ENCODE peak calls at places on chromosomes 2 and 18, in nine cellular contexts. X is prostate gland, U is A549, F is body of pancreas, K is sigmoid colon, T is endothelial cell of umbilical vein, W is stomach, C is NB4, Z is GM12892. E is an unnamed sample.

GRCh38 chr2:12589802-12590320 is 126.9 kb upstream of the TRIB2 start:
- DNase-seq in X (no peak), U (no peak), F (no peak), K (no peak), T (no peak), W (no peak), C (no peak), Z (no peak), E (no peak)

GRCh38 chr2:237943395-237944094 is 23.3 kb upstream of the UBE2F start:
- DNase-seq in X (no peak), U (no peak), F (peak), K (no peak), T (no peak), W (no peak), C (no peak), Z (no peak), E (no peak)

GRCh38 chr2:174510583-174511189 is 23.9 kb upstream of the GPR155 start:
- DNase-seq in X (no peak), U (no peak), F (no peak), K (no peak), T (no peak), W (no peak), C (peak), Z (no peak), E (no peak)

GRCh38 chr2:110675679-110676078 is 2.2 kb downstream of the BUB1 start:
- DNase-seq in X (no peak), U (no peak), F (no peak), K (no peak), T (no peak), W (no peak), C (no peak), Z (no peak), E (no peak)

GRCh38 chr18:47251289-47252120 is at the start of gene SKOR2:
- DNase-seq in X (no peak), U (no peak), F (no peak), K (no peak), T (no peak), W (no peak), C (no peak), Z (no peak), E (no peak)

GRCh38 chr2:182594286-182594685 is 121.8 kb upstream of the DNAJC10 start:
- DNase-seq in X (no peak), U (no peak), F (no peak), K (no peak), T (no peak), W (no peak), C (no peak), Z (no peak), E (no peak)

GRCh38 chr2:224973112-224974016 is 68.9 kb downstream of the DOCK10 start:
- DNase-seq in X (no peak), U (no peak), F (no peak), K (no peak), T (no peak), W (peak), C (no peak), Z (no peak), E (peak)

GRCh38 chr2:144886847-144887246 is 366.9 kb upstream of the ZEB2 start:
- DNase-seq in X (no peak), U (no peak), F (peak), K (peak), T (no peak), W (no peak), C (no peak), Z (no peak), E (no peak)

GRCh38 chr2:40721595-40721994 is 269.7 kb upstream of the SLC8A1 start:
- DNase-seq in X (no peak), U (no peak), F (no peak), K (no peak), T (no peak), W (no peak), C (peak), Z (no peak), E (peak)

GRCh38 chr2:99672766-99673375 is 183.1 kb upstream of the REV1 start:
- DNase-seq in X (no peak), U (no peak), F (no peak), K (no peak), T (no peak), W (no peak), C (no peak), Z (no peak), E (no peak)

GRCh38 chr2:169824373-169825333 is at the start of gene METTL5:
- DNase-seq in X (peak), U (peak), F (peak), K (peak), T (peak), W (peak), C (peak), Z (peak), E (peak)

GRCh38 chr2:169828141-169828811 is 1.0 kb downstream of the UBR3 start:
- DNase-seq in X (peak), U (no peak), F (no peak), K (peak), T (peak), W (no peak), C (peak), Z (peak), E (peak)

GRCh38 chr2:169823996-169824372 is 721 bp downstream of the METTL5 start:
- DNase-seq in X (no peak), U (no peak), F (no peak), K (no peak), T (no peak), W (no peak), C (no peak), Z (no peak), E (no peak)

GRCh38 chr2:169822785-169823392 is 1.8 kb downstream of the METTL5 start:
- DNase-seq in X (no peak), U (no peak), F (no peak), K (no peak), T (no peak), W (no peak), C (no peak), Z (no peak), E (no peak)

DNA sequence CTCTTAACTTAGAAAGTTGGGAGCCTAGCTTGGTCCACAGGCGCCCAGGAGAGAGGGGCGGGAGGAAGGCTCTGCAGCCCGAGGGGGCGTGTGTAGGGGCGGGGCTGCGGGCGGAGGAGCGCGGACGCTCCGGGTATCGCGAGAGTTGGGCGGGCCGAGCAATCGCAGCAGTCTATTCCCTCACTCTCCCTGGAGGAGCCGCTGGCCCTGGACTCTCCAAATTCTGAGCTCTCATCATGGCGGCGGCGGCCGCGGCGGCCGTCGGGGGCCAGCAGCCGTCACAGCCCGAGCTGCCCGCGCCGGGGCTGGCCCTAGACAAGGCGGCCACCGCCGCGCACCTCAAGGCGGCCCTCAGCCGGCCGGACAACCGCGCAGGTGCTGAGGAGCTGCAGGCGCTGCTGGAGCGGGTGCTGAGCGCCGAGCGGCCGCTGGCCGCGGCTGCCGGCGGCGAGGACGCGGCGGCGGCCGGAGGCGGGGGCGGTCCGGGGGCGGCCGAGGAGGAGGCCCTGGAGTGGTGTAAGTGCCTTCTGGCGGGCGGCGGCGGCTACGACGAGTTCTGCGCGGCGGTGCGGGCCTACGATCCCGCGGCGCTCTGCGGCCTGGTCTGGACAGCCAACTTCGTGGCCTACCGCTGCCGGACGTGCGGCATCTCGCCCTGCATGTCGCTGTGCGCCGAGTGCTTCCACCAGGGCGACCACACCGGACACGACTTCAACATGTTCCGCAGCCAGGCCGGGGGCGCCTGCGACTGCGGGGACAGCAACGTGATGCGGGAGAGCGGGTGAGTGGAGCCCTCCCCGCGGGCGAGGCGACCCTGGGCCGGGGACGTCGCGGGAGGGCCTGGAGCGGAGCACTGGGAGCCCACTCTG is at the start of gene UBR3:
- DNase-seq in X (peak), U (peak), F (peak), K (peak), T (peak), W (peak), C (peak), Z (peak), E (peak)
- TF ChIP-seq POLR2A in X (peak), U (peak), F (peak), K (no peak), T (peak), W (no peak), C (peak), Z (peak), E (peak)

DNA sequence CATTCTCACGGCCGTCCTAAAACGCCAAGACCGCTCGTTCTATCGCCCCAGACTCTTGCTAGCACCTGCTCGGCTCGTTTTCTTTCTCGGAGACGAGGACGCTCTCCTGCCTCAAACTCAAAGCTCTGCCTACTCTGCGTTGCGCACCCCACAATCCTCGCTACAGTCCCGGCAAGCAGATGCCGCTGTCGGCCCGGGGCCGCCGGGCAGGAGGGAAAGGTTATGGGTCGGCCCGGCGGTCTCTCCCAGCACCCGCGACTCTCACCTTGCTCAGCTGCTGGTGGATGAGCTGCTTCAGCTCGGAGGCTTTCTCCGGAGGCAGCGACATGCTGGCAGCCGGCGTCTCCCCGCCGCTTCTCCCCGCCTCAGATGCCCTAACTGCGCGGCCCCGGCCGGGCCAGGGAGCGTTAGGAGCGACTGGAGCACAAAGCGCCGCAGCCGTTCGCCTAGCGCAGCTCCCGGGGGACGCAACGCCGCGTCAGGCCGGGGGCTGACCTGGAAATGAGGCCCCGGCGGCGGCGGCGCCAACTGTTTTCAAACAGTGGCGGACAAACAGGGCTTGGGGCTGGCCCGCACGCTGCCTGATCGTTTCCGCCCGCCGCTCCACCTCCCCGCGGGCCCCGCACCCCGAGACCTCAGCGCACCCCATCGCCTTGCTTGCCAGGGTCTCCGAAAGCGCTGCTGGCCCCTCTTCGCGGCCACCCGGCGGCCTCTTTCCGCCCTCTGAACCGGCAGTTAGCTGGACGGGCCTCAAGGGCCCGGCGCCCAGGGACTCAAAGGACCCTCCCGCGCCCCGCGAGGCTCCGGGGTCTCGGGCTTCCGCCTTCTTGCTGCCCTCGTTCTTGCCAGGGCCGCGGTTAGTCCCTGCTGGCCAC is at the start of the genes CEP76 and PSMG2:
- DNase-seq in X (peak), U (peak), F (peak), K (peak), T (peak), W (peak), C (peak), Z (peak), E (peak)
- TF ChIP-seq POLR2A in X (peak), U (peak), F (peak), K (peak), T (peak), W (no peak), C (peak), Z (peak), E (peak)

GRCh38 chr2:205680903-205681302 is 1.4 kb upstream of the NRP2 start:
- DNase-seq in X (no peak), U (no peak), F (no peak), K (no peak), T (peak), W (peak), C (no peak), Z (no peak), E (no peak)
- TF ChIP-seq POLR2A in X (no peak), U (no peak), F (no peak), K (no peak), T (no peak), W (no peak), C (no peak), Z (no peak), E (no peak)

GRCh38 chr2:38074775-38075435 is 1.0 kb downstream of the CYP1B1 start:
- DNase-seq in X (no peak), U (no peak), F (no peak), K (no peak), T (peak), W (no peak), C (peak), Z (no peak), E (no peak)

GRCh38 chr2:38076710-38077430 is 919 bp upstream of the CYP1B1 start:
- DNase-seq in X (peak), U (peak), F (peak), K (peak), T (no peak), W (peak), C (peak), Z (peak), E (peak)

GRCh38 chr2:38074047-38074774 is 1.7 kb downstream of the CYP1B1 start:
- DNase-seq in X (no peak), U (no peak), F (no peak), K (no peak), T (no peak), W (no peak), C (peak), Z (no peak), E (no peak)

GRCh38 chr2:38076250-38076709 is 329 bp upstream of the CYP1B1 start:
- DNase-seq in X (peak), U (peak), F (peak), K (peak), T (peak), W (peak), C (peak), Z (peak), E (peak)

GRCh38 chr2:38075436-38076249 is at the start of gene CYP1B1:
- DNase-seq in X (no peak), U (peak), F (peak), K (peak), T (no peak), W (no peak), C (peak), Z (no peak), E (no peak)
- TF ChIP-seq POLR2A in X (peak), U (peak), F (no peak), K (no peak), T (no peak), W (no peak), C (no peak), Z (no peak), E (no peak)

GRCh38 chr2:101082993-101083392 is 68.2 kb downstream of the TBC1D8 start:
- DNase-seq in X (no peak), U (no peak), F (no peak), K (no peak), T (no peak), W (no peak), C (no peak), Z (no peak), E (no peak)

GRCh38 chr2:101083613-101084012 is 67.6 kb downstream of the TBC1D8 start:
- DNase-seq in X (no peak), U (no peak), F (no peak), K (no peak), T (no peak), W (no peak), C (no peak), Z (no peak), E (no peak)

GRCh38 chr2:101076581-101076980 is 74.5 kb downstream of the RPL31 start:
- DNase-seq in X (no peak), U (no peak), F (peak), K (no peak), T (no peak), W (no peak), C (no peak), Z (no peak), E (no peak)

GRCh38 chr2:101081508-101081907 is 69.7 kb downstream of the TBC1D8 start:
- DNase-seq in X (no peak), U (no peak), F (no peak), K (no peak), T (no peak), W (no peak), C (peak), Z (no peak), E (no peak)

DNA sequence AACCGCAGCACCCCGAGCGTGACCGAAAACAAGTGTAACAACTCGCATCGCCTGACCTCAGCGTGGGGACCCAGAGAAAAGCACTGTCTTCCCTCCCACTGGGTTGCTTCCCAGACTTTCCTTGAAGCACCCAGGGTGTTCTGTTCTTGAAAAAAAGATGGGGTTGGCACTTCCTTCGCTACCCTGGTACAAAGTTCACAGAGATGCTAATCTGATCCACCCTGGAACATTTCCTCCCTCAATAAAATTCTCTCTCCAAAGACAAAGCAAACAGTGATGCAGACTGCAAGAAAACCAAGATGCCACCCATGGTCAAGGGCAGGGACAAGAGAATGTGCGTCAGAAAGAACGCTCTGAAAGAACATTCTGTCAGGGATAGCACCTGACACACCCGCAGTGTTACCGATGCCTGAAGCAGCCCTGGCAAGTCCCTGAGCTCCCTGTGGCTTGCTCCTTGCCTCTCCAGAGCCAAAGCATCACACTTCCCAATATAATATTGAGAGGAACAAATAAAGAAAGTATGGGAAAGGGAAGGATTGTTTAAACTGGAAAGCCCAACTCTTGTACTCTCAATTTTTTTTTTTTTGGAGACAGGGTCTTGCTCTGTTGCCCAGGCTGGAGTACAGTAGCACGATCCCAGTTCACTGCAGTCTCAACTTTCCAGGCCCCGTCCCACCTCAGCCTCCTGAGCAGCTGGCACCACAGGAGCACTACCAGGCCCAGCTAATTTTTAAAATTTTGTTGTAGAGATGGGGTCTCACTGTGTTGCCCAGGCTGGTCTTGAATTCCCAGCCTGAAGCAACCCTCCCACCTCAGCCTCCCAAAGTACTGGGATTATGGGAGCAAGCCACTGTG is 70.7 kb downstream of the TBC1D8 start:
- DNase-seq in X (peak), U (peak), F (no peak), K (no peak), T (no peak), W (no peak), C (no peak), Z (no peak), E (no peak)
- TF ChIP-seq POLR2A in X (no peak), U (no peak), F (no peak), K (no peak), T (no peak), W (no peak), C (no peak), Z (no peak), E (no peak)

GRCh38 chr2:241506793-241507429 is 1.5 kb downstream of the STK25 start:
- DNase-seq in X (no peak), U (no peak), F (no peak), K (no peak), T (peak), W (no peak), C (no peak), Z (no peak), E (no peak)

GRCh38 chr2:241509408-241509784 is 1.0 kb upstream of the STK25 start:
- DNase-seq in X (no peak), U (no peak), F (no peak), K (no peak), T (no peak), W (no peak), C (no peak), Z (no peak), E (no peak)

GRCh38 chr2:241508240-241508509 is 209 bp downstream of the STK25 start:
- DNase-seq in X (peak), U (no peak), F (no peak), K (no peak), T (no peak), W (no peak), C (no peak), Z (no peak), E (no peak)

GRCh38 chr2:241507430-241508239 is 749 bp downstream of the STK25 start:
- DNase-seq in X (no peak), U (peak), F (peak), K (no peak), T (peak), W (peak), C (peak), Z (peak), E (peak)

DNA sequence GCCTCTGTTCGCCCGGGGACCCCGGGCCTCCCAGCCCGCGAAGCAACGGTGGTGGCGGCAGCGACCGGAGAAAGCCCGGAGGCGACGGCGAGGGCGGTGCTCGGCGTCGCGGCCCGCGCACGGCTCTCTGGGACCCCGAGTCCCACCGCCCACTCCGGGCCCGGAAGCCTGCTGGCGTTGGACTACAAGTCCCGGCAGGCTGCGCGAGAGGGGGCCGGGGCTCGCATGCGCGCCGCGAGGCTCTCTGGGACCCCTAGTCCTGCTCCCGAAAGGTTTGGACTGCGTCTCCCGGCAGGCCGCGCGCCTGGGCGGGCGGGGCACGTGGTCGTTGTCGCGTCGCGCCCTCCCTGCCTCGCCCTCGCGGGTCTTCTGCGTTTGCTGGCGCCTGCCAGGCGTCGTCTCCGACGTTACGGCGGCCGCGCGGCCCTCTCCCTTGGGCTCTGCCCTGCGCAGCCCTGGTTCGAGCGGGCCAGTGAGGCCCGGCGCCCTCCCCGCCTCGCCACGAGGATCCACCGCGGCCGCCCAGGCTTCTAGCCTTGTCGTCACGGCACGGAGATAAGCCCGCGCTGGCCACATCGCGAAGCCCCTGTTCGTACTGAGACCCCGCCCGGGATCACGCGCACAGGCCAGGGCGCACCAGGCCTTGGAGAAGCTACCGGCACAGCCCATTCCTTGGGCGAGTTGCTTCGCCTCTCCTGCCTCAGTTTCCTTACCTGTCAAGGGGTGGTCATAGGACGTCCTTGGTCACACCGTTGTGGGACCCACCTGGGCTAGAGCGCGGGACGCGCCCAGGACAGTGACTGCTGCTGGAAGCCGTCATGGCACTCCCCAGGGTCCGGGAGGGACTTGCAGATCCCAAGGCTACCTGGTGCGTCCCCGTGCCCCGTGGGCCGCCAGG is at the start of gene STK25:
- DNase-seq in X (peak), U (peak), F (peak), K (peak), T (peak), W (peak), C (peak), Z (peak), E (peak)
- TF ChIP-seq POLR2A in X (peak), U (peak), F (peak), K (no peak), T (peak), W (no peak), C (peak), Z (peak), E (peak)